ENCODE peak calls at places on chromosomes 1 and 21, in five cellular contexts. One of them, this sample, is unnamed.
A peak's percentile ranks its signal among the peaks of the same experiment; 100 is the strongest.

GRCh38 chr1:245277276-245277675 is 122.5 kb downstream of the KIF26B start:
- DNase-seq in NCI-H510A treated with DMSO at 0.1 percent for 48 hours: no peak
- DNase-seq in left colon: no peak
- DNase-seq in stimulated activated CD4-positive, alpha-beta T cell treated with anti-CD3 and anti-CD28 coated beads, TNF-alpha, amount 100 ng/mL, for 24 hours: no peak
- DNase-seq in GM23248: peak; percentile 11
- DNase-seq in this sample: no peak

GRCh38 chr1:37732111-37732780 is 32.7 kb downstream of the EPHA10 start:
- DNase-seq in NCI-H510A treated with DMSO at 0.1 percent for 48 hours: no peak
- DNase-seq in left colon: peak; percentile 68
- DNase-seq in stimulated activated CD4-positive, alpha-beta T cell treated with anti-CD3 and anti-CD28 coated beads, TNF-alpha, amount 100 ng/mL, for 24 hours: no peak
- DNase-seq in GM23248: no peak
- DNase-seq in this sample: no peak

GRCh38 chr21:14842641-14843040 is 222.2 kb downstream of the NRIP1 start:
- DNase-seq in NCI-H510A treated with DMSO at 0.1 percent for 48 hours: no peak
- DNase-seq in left colon: no peak
- DNase-seq in stimulated activated CD4-positive, alpha-beta T cell treated with anti-CD3 and anti-CD28 coated beads, TNF-alpha, amount 100 ng/mL, for 24 hours: no peak
- DNase-seq in GM23248: peak; percentile 28
- DNase-seq in this sample: no peak

GRCh38 chr1:188372821-188373220 is 1544.1 kb downstream of the PLA2G4A start:
- DNase-seq in NCI-H510A treated with DMSO at 0.1 percent for 48 hours: no peak
- DNase-seq in left colon: no peak
- DNase-seq in stimulated activated CD4-positive, alpha-beta T cell treated with anti-CD3 and anti-CD28 coated beads, TNF-alpha, amount 100 ng/mL, for 24 hours: no peak
- DNase-seq in GM23248: no peak
- DNase-seq in this sample: no peak

GRCh38 chr1:15156807-15157380 is 3.3 kb downstream of the TMEM51 start:
- DNase-seq in NCI-H510A treated with DMSO at 0.1 percent for 48 hours: peak; percentile 46
- DNase-seq in left colon: no peak
- DNase-seq in stimulated activated CD4-positive, alpha-beta T cell treated with anti-CD3 and anti-CD28 coated beads, TNF-alpha, amount 100 ng/mL, for 24 hours: no peak
- DNase-seq in GM23248: no peak
- DNase-seq in this sample: no peak

GRCh38 chr1:93081716-93082115 is 2.6 kb downstream of the MTF2 start:
- DNase-seq in NCI-H510A treated with DMSO at 0.1 percent for 48 hours: no peak
- DNase-seq in left colon: no peak
- DNase-seq in stimulated activated CD4-positive, alpha-beta T cell treated with anti-CD3 and anti-CD28 coated beads, TNF-alpha, amount 100 ng/mL, for 24 hours: no peak
- DNase-seq in GM23248: peak; percentile 89
- DNase-seq in this sample: peak; percentile 8

GRCh38 chr1:40861227-40862003 is 748 bp downstream of the CITED4 start:
- DNase-seq in NCI-H510A treated with DMSO at 0.1 percent for 48 hours: peak; percentile 47
- DNase-seq in left colon: no peak
- DNase-seq in stimulated activated CD4-positive, alpha-beta T cell treated with anti-CD3 and anti-CD28 coated beads, TNF-alpha, amount 100 ng/mL, for 24 hours: no peak
- DNase-seq in GM23248: peak; percentile 75
- DNase-seq in this sample: peak; percentile 22

GRCh38 chr1:22171951-22172715 is 29.2 kb upstream of the WNT4 start:
- DNase-seq in NCI-H510A treated with DMSO at 0.1 percent for 48 hours: no peak
- DNase-seq in left colon: no peak
- DNase-seq in stimulated activated CD4-positive, alpha-beta T cell treated with anti-CD3 and anti-CD28 coated beads, TNF-alpha, amount 100 ng/mL, for 24 hours: no peak
- DNase-seq in GM23248: no peak
- DNase-seq in this sample: no peak

GRCh38 chr1:75632350-75632949 is 21.5 kb upstream of the SLC44A5 start:
- DNase-seq in NCI-H510A treated with DMSO at 0.1 percent for 48 hours: peak; percentile 68
- DNase-seq in left colon: no peak
- DNase-seq in stimulated activated CD4-positive, alpha-beta T cell treated with anti-CD3 and anti-CD28 coated beads, TNF-alpha, amount 100 ng/mL, for 24 hours: no peak
- DNase-seq in GM23248: peak; percentile 56
- DNase-seq in this sample: no peak

GRCh38 chr1:154361357-154361756 is 36.0 kb downstream of the ATP8B2 start:
- DNase-seq in NCI-H510A treated with DMSO at 0.1 percent for 48 hours: no peak
- DNase-seq in left colon: no peak
- DNase-seq in stimulated activated CD4-positive, alpha-beta T cell treated with anti-CD3 and anti-CD28 coated beads, TNF-alpha, amount 100 ng/mL, for 24 hours: no peak
- DNase-seq in GM23248: peak; percentile 27
- DNase-seq in this sample: no peak

GRCh38 chr1:50593515-50593914 is 170.3 kb upstream of the DMRTA2 start:
- DNase-seq in NCI-H510A treated with DMSO at 0.1 percent for 48 hours: no peak
- DNase-seq in left colon: no peak
- DNase-seq in stimulated activated CD4-positive, alpha-beta T cell treated with anti-CD3 and anti-CD28 coated beads, TNF-alpha, amount 100 ng/mL, for 24 hours: no peak
- DNase-seq in GM23248: no peak
- DNase-seq in this sample: no peak

GRCh38 chr21:33481314-33481943 is 1.7 kb upstream of the TMEM50B start:
- DNase-seq in NCI-H510A treated with DMSO at 0.1 percent for 48 hours: no peak
- DNase-seq in left colon: no peak
- DNase-seq in stimulated activated CD4-positive, alpha-beta T cell treated with anti-CD3 and anti-CD28 coated beads, TNF-alpha, amount 100 ng/mL, for 24 hours: no peak
- DNase-seq in GM23248: peak; percentile 16
- DNase-seq in this sample: no peak

GRCh38 chr1:6185635-6186382 is 5.7 kb upstream of the CHD5 start:
- DNase-seq in NCI-H510A treated with DMSO at 0.1 percent for 48 hours: peak; percentile 76
- DNase-seq in left colon: no peak
- DNase-seq in stimulated activated CD4-positive, alpha-beta T cell treated with anti-CD3 and anti-CD28 coated beads, TNF-alpha, amount 100 ng/mL, for 24 hours: no peak
- DNase-seq in GM23248: peak; percentile 62
- DNase-seq in this sample: no peak

GRCh38 chr1:179825201-179825600 is 52.4 kb downstream of the TOR1AIP2 start:
- DNase-seq in NCI-H510A treated with DMSO at 0.1 percent for 48 hours: no peak
- DNase-seq in left colon: no peak
- DNase-seq in stimulated activated CD4-positive, alpha-beta T cell treated with anti-CD3 and anti-CD28 coated beads, TNF-alpha, amount 100 ng/mL, for 24 hours: no peak
- DNase-seq in GM23248: no peak
- DNase-seq in this sample: no peak

GRCh38 chr1:201486158-201486557 is 17.2 kb upstream of the PHLDA3 start:
- DNase-seq in NCI-H510A treated with DMSO at 0.1 percent for 48 hours: no peak
- DNase-seq in left colon: no peak
- DNase-seq in stimulated activated CD4-positive, alpha-beta T cell treated with anti-CD3 and anti-CD28 coated beads, TNF-alpha, amount 100 ng/mL, for 24 hours: no peak
- DNase-seq in GM23248: peak; percentile 27
- DNase-seq in this sample: no peak

GRCh38 chr21:20031807-20032206 is 966.4 kb upstream of the NCAM2 start:
- DNase-seq in NCI-H510A treated with DMSO at 0.1 percent for 48 hours: no peak
- DNase-seq in left colon: no peak
- DNase-seq in stimulated activated CD4-positive, alpha-beta T cell treated with anti-CD3 and anti-CD28 coated beads, TNF-alpha, amount 100 ng/mL, for 24 hours: no peak
- DNase-seq in GM23248: no peak
- DNase-seq in this sample: no peak

GRCh38 chr1:232524056-232524455 is 105.9 kb downstream of the SIPA1L2 start:
- DNase-seq in NCI-H510A treated with DMSO at 0.1 percent for 48 hours: no peak
- DNase-seq in left colon: no peak
- DNase-seq in stimulated activated CD4-positive, alpha-beta T cell treated with anti-CD3 and anti-CD28 coated beads, TNF-alpha, amount 100 ng/mL, for 24 hours: no peak
- DNase-seq in GM23248: peak; percentile 36
- DNase-seq in this sample: no peak

GRCh38 chr21:17925900-17926299 is 106.7 kb upstream of the C21orf91 start:
- DNase-seq in NCI-H510A treated with DMSO at 0.1 percent for 48 hours: no peak
- DNase-seq in left colon: no peak
- DNase-seq in stimulated activated CD4-positive, alpha-beta T cell treated with anti-CD3 and anti-CD28 coated beads, TNF-alpha, amount 100 ng/mL, for 24 hours: no peak
- DNase-seq in GM23248: peak; percentile 39
- DNase-seq in this sample: no peak

GRCh38 chr1:225710804-225711203 is 57.9 kb upstream of the ENAH start:
- DNase-seq in NCI-H510A treated with DMSO at 0.1 percent for 48 hours: no peak
- DNase-seq in left colon: no peak
- DNase-seq in stimulated activated CD4-positive, alpha-beta T cell treated with anti-CD3 and anti-CD28 coated beads, TNF-alpha, amount 100 ng/mL, for 24 hours: no peak
- DNase-seq in GM23248: peak; percentile 92
- DNase-seq in this sample: no peak

GRCh38 chr1:213245270-213245669 is 194.2 kb downstream of the RPS6KC1 start:
- DNase-seq in NCI-H510A treated with DMSO at 0.1 percent for 48 hours: peak; percentile 83
- DNase-seq in left colon: no peak
- DNase-seq in stimulated activated CD4-positive, alpha-beta T cell treated with anti-CD3 and anti-CD28 coated beads, TNF-alpha, amount 100 ng/mL, for 24 hours: no peak
- DNase-seq in GM23248: no peak
- DNase-seq in this sample: no peak

GRCh38 chr1:204530932-204531331 is 14.7 kb downstream of the MDM4 start:
- DNase-seq in NCI-H510A treated with DMSO at 0.1 percent for 48 hours: no peak
- DNase-seq in left colon: no peak
- DNase-seq in stimulated activated CD4-positive, alpha-beta T cell treated with anti-CD3 and anti-CD28 coated beads, TNF-alpha, amount 100 ng/mL, for 24 hours: no peak
- DNase-seq in GM23248: no peak
- DNase-seq in this sample: no peak

GRCh38 chr1:208324005-208324404 is 79.8 kb upstream of the PLXNA2 start:
- DNase-seq in NCI-H510A treated with DMSO at 0.1 percent for 48 hours: no peak
- DNase-seq in left colon: no peak
- DNase-seq in stimulated activated CD4-positive, alpha-beta T cell treated with anti-CD3 and anti-CD28 coated beads, TNF-alpha, amount 100 ng/mL, for 24 hours: no peak
- DNase-seq in GM23248: no peak
- DNase-seq in this sample: no peak

GRCh38 chr1:56411021-56411420 is 168.3 kb downstream of the PLPP3 start:
- DNase-seq in NCI-H510A treated with DMSO at 0.1 percent for 48 hours: no peak
- DNase-seq in left colon: no peak
- DNase-seq in stimulated activated CD4-positive, alpha-beta T cell treated with anti-CD3 and anti-CD28 coated beads, TNF-alpha, amount 100 ng/mL, for 24 hours: no peak
- DNase-seq in GM23248: no peak
- DNase-seq in this sample: no peak

GRCh38 chr1:21262282-21263051 is 27.8 kb downstream of the ECE1 start:
- DNase-seq in NCI-H510A treated with DMSO at 0.1 percent for 48 hours: no peak
- DNase-seq in left colon: peak; percentile 77
- DNase-seq in stimulated activated CD4-positive, alpha-beta T cell treated with anti-CD3 and anti-CD28 coated beads, TNF-alpha, amount 100 ng/mL, for 24 hours: no peak
- DNase-seq in GM23248: peak; percentile 94
- DNase-seq in this sample: no peak

GRCh38 chr1:70290248-70290647 is 64.3 kb downstream of the ANKRD13C start:
- DNase-seq in NCI-H510A treated with DMSO at 0.1 percent for 48 hours: no peak
- DNase-seq in left colon: no peak
- DNase-seq in stimulated activated CD4-positive, alpha-beta T cell treated with anti-CD3 and anti-CD28 coated beads, TNF-alpha, amount 100 ng/mL, for 24 hours: no peak
- DNase-seq in GM23248: peak; percentile 40
- DNase-seq in this sample: no peak

GRCh38 chr1:18879791-18880309 is 20.4 kb upstream of the TAS1R2 start:
- DNase-seq in NCI-H510A treated with DMSO at 0.1 percent for 48 hours: no peak
- DNase-seq in left colon: no peak
- DNase-seq in stimulated activated CD4-positive, alpha-beta T cell treated with anti-CD3 and anti-CD28 coated beads, TNF-alpha, amount 100 ng/mL, for 24 hours: no peak
- DNase-seq in GM23248: no peak
- DNase-seq in this sample: no peak

GRCh38 chr1:228211091-228211870 is 3.4 kb downstream of the OBSCN start:
- DNase-seq in NCI-H510A treated with DMSO at 0.1 percent for 48 hours: no peak
- DNase-seq in left colon: no peak
- DNase-seq in stimulated activated CD4-positive, alpha-beta T cell treated with anti-CD3 and anti-CD28 coated beads, TNF-alpha, amount 100 ng/mL, for 24 hours: no peak
- DNase-seq in GM23248: no peak
- DNase-seq in this sample: no peak

GRCh38 chr1:161771166-161771565 is 5.0 kb downstream of the ATF6 start:
- DNase-seq in NCI-H510A treated with DMSO at 0.1 percent for 48 hours: no peak
- DNase-seq in left colon: no peak
- DNase-seq in stimulated activated CD4-positive, alpha-beta T cell treated with anti-CD3 and anti-CD28 coated beads, TNF-alpha, amount 100 ng/mL, for 24 hours: no peak
- DNase-seq in GM23248: no peak
- DNase-seq in this sample: no peak

GRCh38 chr21:33993286-33994231 is 78.0 kb upstream of the ATP5PO start:
- DNase-seq in NCI-H510A treated with DMSO at 0.1 percent for 48 hours: no peak
- DNase-seq in left colon: peak; percentile 36
- DNase-seq in stimulated activated CD4-positive, alpha-beta T cell treated with anti-CD3 and anti-CD28 coated beads, TNF-alpha, amount 100 ng/mL, for 24 hours: no peak
- DNase-seq in GM23248: no peak
- DNase-seq in this sample: no peak

GRCh38 chr1:81470250-81470649 is 330.5 kb upstream of the ADGRL2 start:
- DNase-seq in NCI-H510A treated with DMSO at 0.1 percent for 48 hours: no peak
- DNase-seq in left colon: no peak
- DNase-seq in stimulated activated CD4-positive, alpha-beta T cell treated with anti-CD3 and anti-CD28 coated beads, TNF-alpha, amount 100 ng/mL, for 24 hours: no peak
- DNase-seq in GM23248: no peak
- DNase-seq in this sample: no peak

GRCh38 chr21:36699026-36699545 is at the start of gene SIM2:
- DNase-seq in NCI-H510A treated with DMSO at 0.1 percent for 48 hours: no peak
- DNase-seq in left colon: no peak
- DNase-seq in stimulated activated CD4-positive, alpha-beta T cell treated with anti-CD3 and anti-CD28 coated beads, TNF-alpha, amount 100 ng/mL, for 24 hours: no peak
- DNase-seq in GM23248: peak; percentile 53
- DNase-seq in this sample: no peak

GRCh38 chr21:41611966-41612606 is 104.1 kb upstream of the TMPRSS2 start:
- DNase-seq in NCI-H510A treated with DMSO at 0.1 percent for 48 hours: peak; percentile 70
- DNase-seq in left colon: peak; percentile 71
- DNase-seq in stimulated activated CD4-positive, alpha-beta T cell treated with anti-CD3 and anti-CD28 coated beads, TNF-alpha, amount 100 ng/mL, for 24 hours: no peak
- DNase-seq in GM23248: peak; percentile 43
- DNase-seq in this sample: no peak

GRCh38 chr1:12188115-12188514 is 21.3 kb downstream of the TNFRSF1B start:
- DNase-seq in NCI-H510A treated with DMSO at 0.1 percent for 48 hours: no peak
- DNase-seq in left colon: no peak
- DNase-seq in stimulated activated CD4-positive, alpha-beta T cell treated with anti-CD3 and anti-CD28 coated beads, TNF-alpha, amount 100 ng/mL, for 24 hours: no peak
- DNase-seq in GM23248: no peak
- DNase-seq in this sample: no peak

GRCh38 chr1:208272311-208272710 is 28.1 kb upstream of the PLXNA2 start:
- DNase-seq in NCI-H510A treated with DMSO at 0.1 percent for 48 hours: no peak
- DNase-seq in left colon: no peak
- DNase-seq in stimulated activated CD4-positive, alpha-beta T cell treated with anti-CD3 and anti-CD28 coated beads, TNF-alpha, amount 100 ng/mL, for 24 hours: no peak
- DNase-seq in GM23248: no peak
- DNase-seq in this sample: no peak

GRCh38 chr21:17793675-17794123 is 25.5 kb downstream of the C21orf91 start:
- DNase-seq in NCI-H510A treated with DMSO at 0.1 percent for 48 hours: no peak
- DNase-seq in left colon: no peak
- DNase-seq in stimulated activated CD4-positive, alpha-beta T cell treated with anti-CD3 and anti-CD28 coated beads, TNF-alpha, amount 100 ng/mL, for 24 hours: no peak
- DNase-seq in GM23248: peak; percentile 43
- DNase-seq in this sample: peak; percentile 53

GRCh38 chr21:41363370-41364270 is 1.8 kb downstream of the MX2 start:
- DNase-seq in NCI-H510A treated with DMSO at 0.1 percent for 48 hours: no peak
- DNase-seq in left colon: no peak
- DNase-seq in stimulated activated CD4-positive, alpha-beta T cell treated with anti-CD3 and anti-CD28 coated beads, TNF-alpha, amount 100 ng/mL, for 24 hours: no peak
- DNase-seq in GM23248: no peak
- DNase-seq in this sample: no peak

GRCh38 chr1:229718177-229718576 is 92.1 kb downstream of the URB2 start:
- DNase-seq in NCI-H510A treated with DMSO at 0.1 percent for 48 hours: no peak
- DNase-seq in left colon: no peak
- DNase-seq in stimulated activated CD4-positive, alpha-beta T cell treated with anti-CD3 and anti-CD28 coated beads, TNF-alpha, amount 100 ng/mL, for 24 hours: no peak
- DNase-seq in GM23248: no peak
- DNase-seq in this sample: no peak

GRCh38 chr1:208077232-208077751 is 166.4 kb upstream of the CD34 start:
- DNase-seq in NCI-H510A treated with DMSO at 0.1 percent for 48 hours: no peak
- DNase-seq in left colon: no peak
- DNase-seq in stimulated activated CD4-positive, alpha-beta T cell treated with anti-CD3 and anti-CD28 coated beads, TNF-alpha, amount 100 ng/mL, for 24 hours: no peak
- DNase-seq in GM23248: no peak
- DNase-seq in this sample: no peak

GRCh38 chr1:186078245-186078644 is 296.8 kb downstream of the TPR start:
- DNase-seq in NCI-H510A treated with DMSO at 0.1 percent for 48 hours: no peak
- DNase-seq in left colon: no peak
- DNase-seq in stimulated activated CD4-positive, alpha-beta T cell treated with anti-CD3 and anti-CD28 coated beads, TNF-alpha, amount 100 ng/mL, for 24 hours: no peak
- DNase-seq in GM23248: peak; percentile 4
- DNase-seq in this sample: no peak

This sample was measured in CD4-positive, CD25-positive, alpha-beta regulatory T cell.